ENCODE peak calls at places on chromosome 4, in seven cellular contexts. One of them, this sample, is unnamed.

GRCh38 chr4:173145111-173145510 is 23.5 kb upstream of the GALNT7 start:
- DNase-seq in fibroblast of mammary gland: no peak
- DNase-seq in esophagus squamous epithelium: no peak
- DNase-seq in astrocyte of the spinal cord: no peak
- DNase-seq in brain microvascular endothelial cell: no peak
- DNase-seq in cardiac muscle cell: no peak
- DNase-seq in tibial nerve: no peak
- DNase-seq in this sample: no peak

GRCh38 chr4:164807611-164808010 is 53.7 kb downstream of the SMIM31 start:
- DNase-seq in cardiac muscle cell: no peak
- DNase-seq in tibial nerve: no peak
- DNase-seq in esophagus squamous epithelium: no peak
- DNase-seq in astrocyte of the spinal cord: peak
- DNase-seq in brain microvascular endothelial cell: peak
- DNase-seq in fibroblast of mammary gland: no peak
- DNase-seq in this sample: no peak

GRCh38 chr4:149176019-149176418 is 639.6 kb downstream of the IQCM start:
- DNase-seq in esophagus squamous epithelium: no peak
- DNase-seq in astrocyte of the spinal cord: no peak
- DNase-seq in tibial nerve: no peak
- DNase-seq in brain microvascular endothelial cell: no peak
- DNase-seq in cardiac muscle cell: no peak
- DNase-seq in fibroblast of mammary gland: no peak
- DNase-seq in this sample: no peak

GRCh38 chr4:26048378-26048882 is 134.4 kb downstream of the SMIM20 start:
- DNase-seq in astrocyte of the spinal cord: peak
- DNase-seq in tibial nerve: peak
- DNase-seq in cardiac muscle cell: peak
- DNase-seq in fibroblast of mammary gland: peak
- DNase-seq in esophagus squamous epithelium: no peak
- DNase-seq in brain microvascular endothelial cell: peak
- DNase-seq in this sample: no peak

GRCh38 chr4:101981756-101982155 is 191.2 kb downstream of the BANK1 start:
- DNase-seq in tibial nerve: no peak
- DNase-seq in brain microvascular endothelial cell: no peak
- DNase-seq in cardiac muscle cell: no peak
- DNase-seq in fibroblast of mammary gland: no peak
- DNase-seq in esophagus squamous epithelium: no peak
- DNase-seq in astrocyte of the spinal cord: no peak
- DNase-seq in this sample: peak

GRCh38 chr4:186900980-186901379 is 177.3 kb upstream of the FAT1 start:
- DNase-seq in esophagus squamous epithelium: no peak
- DNase-seq in cardiac muscle cell: peak
- DNase-seq in tibial nerve: no peak
- DNase-seq in brain microvascular endothelial cell: peak
- DNase-seq in astrocyte of the spinal cord: peak
- DNase-seq in fibroblast of mammary gland: no peak
- DNase-seq in this sample: no peak

GRCh38 chr4:8728536-8729407 is 136.2 kb downstream of the CPZ start:
- DNase-seq in astrocyte of the spinal cord: no peak
- DNase-seq in cardiac muscle cell: no peak
- DNase-seq in esophagus squamous epithelium: no peak
- DNase-seq in tibial nerve: no peak
- DNase-seq in brain microvascular endothelial cell: no peak
- DNase-seq in fibroblast of mammary gland: no peak
- DNase-seq in this sample: no peak

GRCh38 chr4:132992686-132993085 is 156.4 kb upstream of the PCDH10 start:
- DNase-seq in astrocyte of the spinal cord: no peak
- DNase-seq in tibial nerve: no peak
- DNase-seq in esophagus squamous epithelium: no peak
- DNase-seq in cardiac muscle cell: peak
- DNase-seq in fibroblast of mammary gland: no peak
- DNase-seq in brain microvascular endothelial cell: no peak
- DNase-seq in this sample: no peak

GRCh38 chr4:7253806-7254205 is 61.5 kb downstream of the SORCS2 start:
- DNase-seq in fibroblast of mammary gland: no peak
- DNase-seq in brain microvascular endothelial cell: no peak
- DNase-seq in esophagus squamous epithelium: no peak
- DNase-seq in tibial nerve: no peak
- DNase-seq in cardiac muscle cell: no peak
- DNase-seq in astrocyte of the spinal cord: no peak
- DNase-seq in this sample: no peak

GRCh38 chr4:77155631-77156345 is 1.2 kb upstream of the CCNG2 start:
- DNase-seq in fibroblast of mammary gland: no peak
- DNase-seq in esophagus squamous epithelium: no peak
- DNase-seq in brain microvascular endothelial cell: no peak
- DNase-seq in astrocyte of the spinal cord: no peak
- DNase-seq in tibial nerve: no peak
- DNase-seq in cardiac muscle cell: no peak
- DNase-seq in this sample: peak

GRCh38 chr4:144685916-144686315 is 40.0 kb downstream of the HHIP start:
- DNase-seq in cardiac muscle cell: no peak
- DNase-seq in esophagus squamous epithelium: no peak
- DNase-seq in tibial nerve: no peak
- DNase-seq in brain microvascular endothelial cell: no peak
- DNase-seq in fibroblast of mammary gland: no peak
- DNase-seq in astrocyte of the spinal cord: no peak
- DNase-seq in this sample: no peak

GRCh38 chr4:159003420-159004253 is 99.2 kb upstream of the RAPGEF2 start:
- DNase-seq in brain microvascular endothelial cell: no peak
- DNase-seq in tibial nerve: no peak
- DNase-seq in esophagus squamous epithelium: no peak
- DNase-seq in cardiac muscle cell: peak
- DNase-seq in fibroblast of mammary gland: peak
- DNase-seq in astrocyte of the spinal cord: peak
- DNase-seq in this sample: no peak

GRCh38 chr4:10730019-10730418 is 45.5 kb upstream of the CLNK start:
- DNase-seq in tibial nerve: no peak
- DNase-seq in astrocyte of the spinal cord: no peak
- DNase-seq in fibroblast of mammary gland: no peak
- DNase-seq in cardiac muscle cell: no peak
- DNase-seq in brain microvascular endothelial cell: no peak
- DNase-seq in esophagus squamous epithelium: no peak
- DNase-seq in this sample: no peak

GRCh38 chr4:69115851-69116213 is 19.6 kb downstream of the UGT2B7 start:
- DNase-seq in tibial nerve: no peak
- DNase-seq in brain microvascular endothelial cell: no peak
- DNase-seq in cardiac muscle cell: no peak
- DNase-seq in esophagus squamous epithelium: no peak
- DNase-seq in fibroblast of mammary gland: no peak
- DNase-seq in astrocyte of the spinal cord: no peak
- DNase-seq in this sample: no peak

GRCh38 chr4:40395166-40395900 is 60.2 kb downstream of the CHRNA9 start:
- DNase-seq in esophagus squamous epithelium: no peak
- DNase-seq in astrocyte of the spinal cord: no peak
- DNase-seq in tibial nerve: no peak
- DNase-seq in cardiac muscle cell: no peak
- DNase-seq in fibroblast of mammary gland: no peak
- DNase-seq in brain microvascular endothelial cell: no peak
- DNase-seq in this sample: no peak

GRCh38 chr4:78776729-78777555 is 792 bp downstream of the BMP2K start:
- DNase-seq in fibroblast of mammary gland: peak
- DNase-seq in brain microvascular endothelial cell: peak
- DNase-seq in astrocyte of the spinal cord: peak
- DNase-seq in tibial nerve: peak
- DNase-seq in cardiac muscle cell: peak
- DNase-seq in esophagus squamous epithelium: peak
- DNase-seq in this sample: no peak

GRCh38 chr4:81032805-81033684 is 2.5 kb downstream of the BMP3 start:
- DNase-seq in tibial nerve: no peak
- DNase-seq in cardiac muscle cell: no peak
- DNase-seq in esophagus squamous epithelium: no peak
- DNase-seq in astrocyte of the spinal cord: no peak
- DNase-seq in fibroblast of mammary gland: no peak
- DNase-seq in brain microvascular endothelial cell: no peak
- DNase-seq in this sample: no peak

GRCh38 chr4:158209825-158210807 is at the start of gene TMEM144:
- DNase-seq in fibroblast of mammary gland: peak
- DNase-seq in astrocyte of the spinal cord: peak
- DNase-seq in tibial nerve: peak
- DNase-seq in esophagus squamous epithelium: peak
- DNase-seq in cardiac muscle cell: peak
- DNase-seq in brain microvascular endothelial cell: peak
- DNase-seq in this sample: peak

GRCh38 chr4:160233141-160233540 is 1130.3 kb downstream of the RAPGEF2 start:
- DNase-seq in astrocyte of the spinal cord: no peak
- DNase-seq in tibial nerve: no peak
- DNase-seq in fibroblast of mammary gland: no peak
- DNase-seq in brain microvascular endothelial cell: no peak
- DNase-seq in esophagus squamous epithelium: no peak
- DNase-seq in cardiac muscle cell: no peak
- DNase-seq in this sample: no peak

GRCh38 chr4:150890246-150890645 is 124.8 kb downstream of the LRBA start:
- DNase-seq in esophagus squamous epithelium: no peak
- DNase-seq in astrocyte of the spinal cord: no peak
- DNase-seq in brain microvascular endothelial cell: no peak
- DNase-seq in cardiac muscle cell: no peak
- DNase-seq in fibroblast of mammary gland: no peak
- DNase-seq in tibial nerve: no peak
- DNase-seq in this sample: no peak

GRCh38 chr4:65175585-65175984 is 494.7 kb downstream of the EPHA5 start:
- DNase-seq in fibroblast of mammary gland: no peak
- DNase-seq in brain microvascular endothelial cell: no peak
- DNase-seq in tibial nerve: no peak
- DNase-seq in cardiac muscle cell: no peak
- DNase-seq in esophagus squamous epithelium: no peak
- DNase-seq in astrocyte of the spinal cord: no peak
- DNase-seq in this sample: no peak

GRCh38 chr4:115433501-115433900 is 320.1 kb upstream of the NDST4 start:
- DNase-seq in astrocyte of the spinal cord: no peak
- DNase-seq in brain microvascular endothelial cell: no peak
- DNase-seq in cardiac muscle cell: no peak
- DNase-seq in fibroblast of mammary gland: no peak
- DNase-seq in tibial nerve: no peak
- DNase-seq in esophagus squamous epithelium: no peak
- DNase-seq in this sample: no peak

GRCh38 chr4:4950891-4951290 is 68.4 kb downstream of the CYTL1 start:
- DNase-seq in fibroblast of mammary gland: no peak
- DNase-seq in cardiac muscle cell: no peak
- DNase-seq in brain microvascular endothelial cell: no peak
- DNase-seq in tibial nerve: no peak
- DNase-seq in astrocyte of the spinal cord: no peak
- DNase-seq in esophagus squamous epithelium: no peak
- DNase-seq in this sample: no peak

GRCh38 chr4:154335588-154335987 is 156.0 kb downstream of the DCHS2 start:
- DNase-seq in astrocyte of the spinal cord: no peak
- DNase-seq in esophagus squamous epithelium: no peak
- DNase-seq in cardiac muscle cell: no peak
- DNase-seq in tibial nerve: no peak
- DNase-seq in fibroblast of mammary gland: no peak
- DNase-seq in brain microvascular endothelial cell: no peak
- DNase-seq in this sample: no peak

GRCh38 chr4:108881190-108881589 is 118.3 kb upstream of the ETNPPL start:
- DNase-seq in esophagus squamous epithelium: no peak
- DNase-seq in brain microvascular endothelial cell: peak
- DNase-seq in astrocyte of the spinal cord: peak
- DNase-seq in fibroblast of mammary gland: peak
- DNase-seq in tibial nerve: no peak
- DNase-seq in cardiac muscle cell: peak
- DNase-seq in this sample: no peak

GRCh38 chr4:143531368-143531767 is 17.9 kb downstream of the SMARCA5 start:
- DNase-seq in astrocyte of the spinal cord: peak
- DNase-seq in brain microvascular endothelial cell: no peak
- DNase-seq in fibroblast of mammary gland: peak
- DNase-seq in cardiac muscle cell: peak
- DNase-seq in esophagus squamous epithelium: no peak
- DNase-seq in tibial nerve: no peak
- DNase-seq in this sample: no peak
- TF ChIP-seq CTCF in astrocyte of the spinal cord: peak
- TF ChIP-seq CTCF in brain microvascular endothelial cell: peak
- TF ChIP-seq CTCF in fibroblast of mammary gland: peak
- TF ChIP-seq CTCF in cardiac muscle cell: peak
- TF ChIP-seq CTCF in esophagus squamous epithelium: no peak
- TF ChIP-seq CTCF in tibial nerve: no peak
- TF ChIP-seq CTCF in this sample: peak

GRCh38 chr4:165873298-165874071 is 448 bp downstream of the TLL1 start:
- DNase-seq in fibroblast of mammary gland: peak
- DNase-seq in astrocyte of the spinal cord: peak
- DNase-seq in esophagus squamous epithelium: no peak
- DNase-seq in brain microvascular endothelial cell: no peak
- DNase-seq in tibial nerve: no peak
- DNase-seq in cardiac muscle cell: peak
- DNase-seq in this sample: no peak
- H3K4me3 ChIP-seq in fibroblast of mammary gland: peak
- H3K4me3 ChIP-seq in astrocyte of the spinal cord: peak
- H3K4me3 ChIP-seq in esophagus squamous epithelium: peak
- H3K4me3 ChIP-seq in brain microvascular endothelial cell: peak
- H3K4me3 ChIP-seq in tibial nerve: peak
- H3K4me3 ChIP-seq in cardiac muscle cell: peak
- H3K4me3 ChIP-seq in this sample: peak

GRCh38 chr4:44679060-44679459 is 840 bp downstream of the GUF1 start:
- DNase-seq in esophagus squamous epithelium: no peak
- DNase-seq in astrocyte of the spinal cord: peak
- DNase-seq in tibial nerve: no peak
- DNase-seq in fibroblast of mammary gland: no peak
- DNase-seq in cardiac muscle cell: no peak
- DNase-seq in brain microvascular endothelial cell: no peak
- DNase-seq in this sample: no peak

GRCh38 chr4:44674471-44674870 is 3.7 kb upstream of the GUF1 start:
- DNase-seq in cardiac muscle cell: peak
- DNase-seq in astrocyte of the spinal cord: no peak
- DNase-seq in fibroblast of mammary gland: no peak
- DNase-seq in esophagus squamous epithelium: no peak
- DNase-seq in tibial nerve: no peak
- DNase-seq in brain microvascular endothelial cell: no peak
- DNase-seq in this sample: no peak

GRCh38 chr4:44678094-44679023 is at the start of gene GUF1:
- DNase-seq in esophagus squamous epithelium: peak
- DNase-seq in astrocyte of the spinal cord: peak
- DNase-seq in cardiac muscle cell: peak
- DNase-seq in brain microvascular endothelial cell: peak
- DNase-seq in tibial nerve: peak
- DNase-seq in fibroblast of mammary gland: peak
- DNase-seq in this sample: peak
- TF ChIP-seq CTCF in esophagus squamous epithelium: no peak
- TF ChIP-seq CTCF in astrocyte of the spinal cord: no peak
- TF ChIP-seq CTCF in cardiac muscle cell: peak
- TF ChIP-seq CTCF in brain microvascular endothelial cell: no peak
- TF ChIP-seq CTCF in tibial nerve: no peak
- TF ChIP-seq CTCF in fibroblast of mammary gland: no peak
- TF ChIP-seq CTCF in this sample: no peak

DNA sequence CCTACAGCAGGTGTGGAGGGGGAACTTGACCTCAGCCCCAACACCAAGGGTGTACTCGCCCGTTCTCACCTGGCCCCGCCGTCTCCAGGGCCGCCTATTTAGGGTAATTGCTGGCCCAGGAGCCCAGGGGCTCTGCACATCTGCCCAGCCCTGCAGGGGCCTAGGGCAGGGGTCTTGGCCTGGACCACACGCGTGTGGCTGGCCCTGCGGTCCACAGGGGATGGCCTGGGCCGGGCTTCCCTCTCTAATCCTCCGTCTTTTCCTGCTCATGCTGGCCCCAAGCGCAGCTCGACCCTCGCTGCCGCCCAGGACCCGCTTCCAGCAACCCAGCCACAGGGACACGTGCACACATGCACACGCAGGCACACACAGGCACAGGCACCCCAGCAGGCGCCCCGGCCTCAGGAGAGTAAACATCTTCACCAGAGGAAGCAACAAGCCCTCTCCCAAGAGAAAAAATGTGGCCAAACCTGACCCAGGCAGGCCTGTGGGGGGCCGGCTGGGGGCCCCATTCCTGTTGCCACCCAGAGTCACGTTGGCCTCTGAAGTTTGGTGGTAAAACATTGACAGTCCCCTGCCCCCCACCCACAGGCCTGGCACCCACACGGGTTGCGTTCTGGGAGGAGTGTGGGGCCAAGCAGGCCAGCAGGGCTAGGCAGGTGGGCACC is 24.6 kb upstream of the FGFR3 start:
- DNase-seq in esophagus squamous epithelium: no peak
- DNase-seq in astrocyte of the spinal cord: no peak
- DNase-seq in brain microvascular endothelial cell: no peak
- DNase-seq in cardiac muscle cell: no peak
- DNase-seq in fibroblast of mammary gland: no peak
- DNase-seq in tibial nerve: no peak
- DNase-seq in this sample: no peak
- H3K4me3 ChIP-seq in esophagus squamous epithelium: peak
- H3K4me3 ChIP-seq in astrocyte of the spinal cord: no peak
- H3K4me3 ChIP-seq in brain microvascular endothelial cell: no peak
- H3K4me3 ChIP-seq in cardiac muscle cell: no peak
- H3K4me3 ChIP-seq in fibroblast of mammary gland: no peak
- H3K4me3 ChIP-seq in tibial nerve: no peak
- H3K4me3 ChIP-seq in this sample: no peak